ENCODE peak calls at places on chromosome 4, in four cellular contexts. U is prostate gland; N is K562; Z is CD8-positive, alpha-beta T cell. I is an unnamed sample.

GRCh38 chr4:156811963-156812362 is 159.6 kb downstream of the PDGFC start:
- DNase-seq in N (no peak), Z (no peak), U (no peak), I (no peak)

GRCh38 chr4:7150083-7150635 is 42.2 kb upstream of the SORCS2 start:
- DNase-seq in Z (no peak), N (no peak), U (no peak), I (no peak)

GRCh38 chr4:81565137-81565870 is 93.6 kb upstream of the RASGEF1B start:
- DNase-seq in N (no peak), U (peak), Z (no peak), I (peak)

GRCh38 chr4:25919676-25920075 is 5.7 kb downstream of the SMIM20 start:
- DNase-seq in Z (no peak), N (no peak), U (no peak), I (no peak)

GRCh38 chr4:60201052-60201673 is 999.0 kb upstream of the ADGRL3 start:
- DNase-seq in Z (no peak), N (peak), U (no peak), I (peak)

GRCh38 chr4:157992038-157992706 is 180.7 kb downstream of the GASK1B start:
- DNase-seq in N (peak), U (peak), Z (no peak), I (peak)

GRCh38 chr4:138891610-138892009 is 124.0 kb upstream of the NOCT start:
- DNase-seq in U (no peak), Z (no peak), N (no peak), I (no peak)

GRCh38 chr4:102760645-102761477 is at the start of gene MANBA:
- DNase-seq in Z (peak), N (peak), U (peak), I (peak)

GRCh38 chr4:109410776-109411175 is 22.8 kb upstream of the SEC24B start:
- DNase-seq in U (no peak), N (no peak), Z (no peak), I (no peak)

DNA sequence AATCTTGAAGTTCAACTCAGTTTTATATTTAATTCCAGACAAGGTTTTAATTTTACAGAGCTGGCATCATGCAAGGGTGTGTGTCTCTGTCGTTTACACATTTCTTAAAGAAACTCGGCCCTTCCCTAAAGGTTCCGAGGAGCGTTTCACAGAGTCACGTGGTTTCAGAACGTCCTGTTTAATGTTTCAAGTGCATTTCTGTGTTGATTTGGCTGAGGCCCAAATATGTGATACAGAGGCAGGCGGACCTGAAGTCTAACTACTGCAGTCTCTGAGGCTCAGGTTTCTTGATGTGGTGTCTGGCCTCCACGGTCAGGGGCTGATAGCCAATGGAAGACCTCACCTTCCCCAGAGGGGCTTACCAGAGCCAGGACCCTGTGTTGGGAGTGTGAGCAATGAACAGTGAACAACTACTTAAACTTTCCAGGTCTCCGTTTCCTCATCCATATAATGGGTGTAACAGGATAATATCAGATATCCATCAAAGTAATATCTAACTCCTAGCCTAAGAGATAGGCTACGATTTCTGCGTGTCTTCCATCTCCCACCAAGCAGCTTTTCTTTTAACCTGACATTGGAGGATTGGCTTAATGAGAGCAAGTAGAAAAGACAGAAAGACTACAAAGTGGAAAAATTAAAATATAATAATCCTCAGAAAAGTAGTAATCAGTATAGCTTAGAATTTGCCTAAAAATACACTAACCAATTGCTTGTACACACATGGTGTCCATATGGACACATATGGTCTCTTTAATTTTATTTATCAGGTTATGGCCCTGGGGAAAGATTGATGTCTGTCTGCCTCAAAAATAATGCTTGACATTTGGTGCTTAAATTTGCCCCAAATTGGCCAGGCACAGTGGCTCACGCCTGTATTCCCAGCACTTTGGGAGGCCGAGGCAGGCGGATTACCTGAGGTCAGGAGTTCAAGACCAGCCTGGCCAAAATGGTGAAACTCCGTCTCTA is 50.0 kb upstream of the TRIM2 start:
- DNase-seq in N (no peak), U (peak), Z (no peak), I (peak)
- H3K4me3 ChIP-seq in N (no peak), U (peak), Z (peak), I (peak)

DNA sequence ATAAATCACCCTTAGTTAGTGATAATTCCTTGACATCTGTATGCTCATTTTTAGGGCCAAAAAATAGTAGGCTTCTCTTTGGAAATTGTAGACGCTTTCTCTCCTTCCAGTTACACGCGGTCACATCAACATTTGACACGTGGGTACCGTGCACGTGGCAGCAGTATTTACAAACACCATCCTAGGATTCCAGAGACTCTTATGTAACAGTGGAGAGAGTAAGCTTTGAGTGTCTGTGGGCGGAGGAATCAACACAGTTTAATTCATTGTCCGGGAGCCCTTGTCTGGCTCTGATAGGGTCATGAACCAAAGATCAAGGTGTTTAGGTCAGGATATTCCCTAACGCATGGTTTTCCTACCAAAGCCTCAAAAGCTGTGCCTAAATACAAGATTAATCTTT is 12.2 kb downstream of the TET2 start:
- DNase-seq in N (no peak), Z (no peak), U (no peak), I (no peak)
- H3K4me3 ChIP-seq in N (no peak), Z (no peak), U (no peak), I (no peak)

GRCh38 chr4:8591114-8591513 is 1.5 kb upstream of the CPZ start:
- DNase-seq in Z (no peak), U (no peak), N (no peak), I (no peak)
- H3K4me3 ChIP-seq in Z (no peak), U (no peak), N (no peak), I (no peak)

DNA sequence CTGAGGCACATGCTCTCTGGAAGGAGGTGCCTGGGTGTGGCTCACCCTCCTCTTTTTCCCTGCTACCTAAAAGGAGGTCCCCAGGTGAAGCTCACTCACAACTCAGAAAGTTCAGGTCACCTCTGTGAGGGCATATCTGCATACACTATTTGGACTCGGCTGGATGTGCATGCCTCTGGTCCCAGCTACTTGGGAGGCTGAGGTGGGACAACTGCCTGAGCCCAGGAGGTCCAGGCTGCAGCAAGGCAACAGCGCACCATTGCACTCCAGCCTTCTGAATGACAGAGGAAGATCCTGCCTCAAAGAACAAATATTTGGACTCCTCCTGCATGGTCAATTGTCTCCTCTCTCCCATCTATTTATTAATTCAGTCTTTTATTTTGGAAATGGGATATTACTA is 46.4 kb downstream of the CPLX1 start:
- DNase-seq in Z (no peak), U (no peak), N (no peak), I (no peak)
- H3K4me3 ChIP-seq in Z (no peak), U (no peak), N (no peak), I (no peak)

GRCh38 chr4:185654311-185654710 is 119.0 kb upstream of the PDLIM3 start:
- DNase-seq in U (no peak), Z (no peak), N (no peak), I (no peak)
- H3K4me3 ChIP-seq in U (no peak), Z (no peak), N (no peak), I (no peak)

DNA sequence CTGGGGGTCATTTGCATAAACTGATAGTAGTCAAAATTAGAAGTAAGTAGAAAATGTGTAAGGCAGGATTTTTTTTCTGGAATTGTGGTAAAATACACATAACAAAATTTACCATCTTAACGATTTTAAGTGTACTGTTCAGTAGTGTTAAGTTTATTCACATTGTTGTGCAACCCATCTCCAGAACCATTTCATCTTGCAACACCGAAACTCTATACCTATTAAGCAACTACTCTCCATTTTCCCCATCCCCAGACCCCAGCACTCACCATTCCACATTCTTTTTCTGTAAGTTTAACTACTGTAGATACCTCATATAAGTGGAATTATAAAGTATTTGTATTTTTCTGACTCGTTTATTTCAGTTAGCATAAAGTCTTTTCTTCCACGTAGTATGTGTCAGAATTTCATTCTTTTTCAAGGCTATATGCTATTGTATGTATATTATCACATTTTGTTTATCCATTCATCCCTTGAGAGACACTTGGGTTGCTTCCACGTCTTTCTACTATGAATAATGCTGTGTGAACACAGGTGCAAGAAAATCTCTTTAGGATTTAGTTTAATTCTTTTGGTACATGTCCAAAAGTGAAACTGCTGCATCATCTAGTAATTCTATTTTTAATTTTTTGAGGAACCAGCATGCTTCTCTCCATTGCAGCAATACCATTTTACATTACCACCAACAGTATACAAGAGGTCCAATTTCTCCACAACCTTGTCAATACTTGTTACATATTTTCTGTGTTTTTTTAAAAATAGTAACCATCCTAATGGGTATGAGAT is 39.1 kb upstream of the NSUN7 start:
- DNase-seq in Z (no peak), U (no peak), N (no peak), I (no peak)
- H3K4me3 ChIP-seq in Z (no peak), U (no peak), N (no peak), I (no peak)

I was measured in body of pancreas.